ENCODE peak calls at places on chromosomes 4 and X, in eight cellular contexts. One of them, this sample, is unnamed.

GRCh38 chr4:73707918-73708577 is 32.3 kb upstream of the CXCL8 start:
- DNase-seq in GM12865: no peak
- DNase-seq in WTC11: no peak
- DNase-seq in fibroblast of mammary gland: peak; percentile 90
- DNase-seq in psoas muscle: no peak
- DNase-seq in colonic mucosa: peak; percentile 68
- DNase-seq in OCI-LY7: no peak
- DNase-seq in dorsolateral prefrontal cortex: peak; percentile 24
- DNase-seq in this sample: no peak

GRCh38 chr4:44157611-44158277 is 290.9 kb downstream of the KCTD8 start:
- DNase-seq in GM12865: no peak
- DNase-seq in WTC11: no peak
- DNase-seq in fibroblast of mammary gland: no peak
- DNase-seq in psoas muscle: no peak
- DNase-seq in colonic mucosa: no peak
- DNase-seq in OCI-LY7: no peak
- DNase-seq in dorsolateral prefrontal cortex: no peak
- DNase-seq in this sample: no peak

GRCh38 chrX:39212456-39212855 is 411.2 kb downstream of the MID1IP1 start:
- DNase-seq in GM12865: no peak
- DNase-seq in WTC11: no peak
- DNase-seq in fibroblast of mammary gland: no peak
- DNase-seq in psoas muscle: no peak
- DNase-seq in colonic mucosa: no peak
- DNase-seq in OCI-LY7: no peak
- DNase-seq in dorsolateral prefrontal cortex: no peak
- DNase-seq in this sample: no peak

GRCh38 chrX:19824603-19825002 is 62.8 kb downstream of the SH3KBP1 start:
- DNase-seq in GM12865: no peak
- DNase-seq in WTC11: no peak
- DNase-seq in fibroblast of mammary gland: peak; percentile 79
- DNase-seq in psoas muscle: no peak
- DNase-seq in colonic mucosa: no peak
- DNase-seq in OCI-LY7: no peak
- DNase-seq in dorsolateral prefrontal cortex: no peak
- DNase-seq in this sample: peak; percentile 49

GRCh38 chr4:74033721-74034120 is 4.8 kb downstream of the CXCL3 start:
- DNase-seq in GM12865: no peak
- DNase-seq in WTC11: no peak
- DNase-seq in fibroblast of mammary gland: peak; percentile 74
- DNase-seq in psoas muscle: no peak
- DNase-seq in colonic mucosa: no peak
- DNase-seq in OCI-LY7: no peak
- DNase-seq in dorsolateral prefrontal cortex: no peak
- DNase-seq in this sample: no peak

GRCh38 chrX:153774576-153775292 is 6.1 kb upstream of the SRPK3 start:
- DNase-seq in GM12865: no peak
- DNase-seq in WTC11: no peak
- DNase-seq in fibroblast of mammary gland: no peak
- DNase-seq in psoas muscle: peak; percentile 39
- DNase-seq in colonic mucosa: no peak
- DNase-seq in OCI-LY7: no peak
- DNase-seq in dorsolateral prefrontal cortex: no peak
- DNase-seq in this sample: no peak

GRCh38 chr4:23976423-23976822 is 86.6 kb upstream of the PPARGC1A start:
- DNase-seq in GM12865: no peak
- DNase-seq in WTC11: no peak
- DNase-seq in fibroblast of mammary gland: no peak
- DNase-seq in psoas muscle: no peak
- DNase-seq in colonic mucosa: no peak
- DNase-seq in OCI-LY7: no peak
- DNase-seq in dorsolateral prefrontal cortex: no peak
- DNase-seq in this sample: no peak

GRCh38 chr4:80183196-80184052 is 13.9 kb upstream of the PRDM8 start:
- DNase-seq in GM12865: no peak
- DNase-seq in WTC11: no peak
- DNase-seq in fibroblast of mammary gland: peak; percentile 26
- DNase-seq in psoas muscle: peak; percentile 67
- DNase-seq in colonic mucosa: no peak
- DNase-seq in OCI-LY7: no peak
- DNase-seq in dorsolateral prefrontal cortex: peak; percentile 22
- DNase-seq in this sample: no peak

GRCh38 chrX:145620666-145621065 is 197.0 kb upstream of the SLITRK2 start:
- DNase-seq in GM12865: no peak
- DNase-seq in WTC11: no peak
- DNase-seq in fibroblast of mammary gland: no peak
- DNase-seq in psoas muscle: no peak
- DNase-seq in colonic mucosa: no peak
- DNase-seq in OCI-LY7: no peak
- DNase-seq in dorsolateral prefrontal cortex: no peak
- DNase-seq in this sample: no peak

GRCh38 chr4:140851032-140851636 is 94.9 kb upstream of the TBC1D9 start:
- DNase-seq in GM12865: peak; percentile 76
- DNase-seq in WTC11: peak; percentile 34
- DNase-seq in fibroblast of mammary gland: peak; percentile 66
- DNase-seq in psoas muscle: no peak
- DNase-seq in colonic mucosa: peak; percentile 65
- DNase-seq in OCI-LY7: peak; percentile 86
- DNase-seq in dorsolateral prefrontal cortex: peak; percentile 43
- DNase-seq in this sample: no peak

GRCh38 chrX:150543230-150544155 is 24.9 kb upstream of the MTM1 start:
- DNase-seq in GM12865: peak; percentile 62
- DNase-seq in WTC11: no peak
- DNase-seq in fibroblast of mammary gland: no peak
- DNase-seq in psoas muscle: no peak
- DNase-seq in colonic mucosa: no peak
- DNase-seq in OCI-LY7: no peak
- DNase-seq in dorsolateral prefrontal cortex: no peak
- DNase-seq in this sample: no peak

GRCh38 chrX:46710927-46711623 is 47.8 kb downstream of the SLC9A7 start:
- DNase-seq in GM12865: peak; percentile 50
- DNase-seq in WTC11: peak; percentile 11
- DNase-seq in fibroblast of mammary gland: no peak
- DNase-seq in psoas muscle: no peak
- DNase-seq in colonic mucosa: no peak
- DNase-seq in OCI-LY7: peak; percentile 73
- DNase-seq in dorsolateral prefrontal cortex: no peak
- DNase-seq in this sample: no peak

GRCh38 chr4:38967260-38968095 is 64.7 kb downstream of the TMEM156 start:
- DNase-seq in GM12865: no peak
- DNase-seq in WTC11: no peak
- DNase-seq in fibroblast of mammary gland: peak; percentile 97
- DNase-seq in psoas muscle: no peak
- DNase-seq in colonic mucosa: no peak
- DNase-seq in OCI-LY7: no peak
- DNase-seq in dorsolateral prefrontal cortex: no peak
- DNase-seq in this sample: no peak

GRCh38 chrX:12497832-12498591 is 293.2 kb upstream of the PRPS2 start:
- DNase-seq in GM12865: peak; percentile 21
- DNase-seq in WTC11: peak; percentile 60
- DNase-seq in fibroblast of mammary gland: no peak
- DNase-seq in psoas muscle: no peak
- DNase-seq in colonic mucosa: no peak
- DNase-seq in OCI-LY7: peak; percentile 59
- DNase-seq in dorsolateral prefrontal cortex: no peak
- DNase-seq in this sample: no peak

GRCh38 chr4:56477192-56477706 is 9.8 kb downstream of the SRP72 start:
- DNase-seq in GM12865: no peak
- DNase-seq in WTC11: no peak
- DNase-seq in fibroblast of mammary gland: no peak
- DNase-seq in psoas muscle: no peak
- DNase-seq in colonic mucosa: no peak
- DNase-seq in OCI-LY7: no peak
- DNase-seq in dorsolateral prefrontal cortex: no peak
- DNase-seq in this sample: no peak

GRCh38 chr4:108317377-108317776 is 148.6 kb upstream of the LEF1 start:
- DNase-seq in GM12865: no peak
- DNase-seq in WTC11: no peak
- DNase-seq in fibroblast of mammary gland: no peak
- DNase-seq in psoas muscle: no peak
- DNase-seq in colonic mucosa: no peak
- DNase-seq in OCI-LY7: no peak
- DNase-seq in dorsolateral prefrontal cortex: no peak
- DNase-seq in this sample: no peak
- TF ChIP-seq CTCF in GM12865: no peak
- TF ChIP-seq CTCF in WTC11: no peak
- TF ChIP-seq CTCF in fibroblast of mammary gland: no peak
- TF ChIP-seq CTCF in psoas muscle: no peak
- TF ChIP-seq CTCF in colonic mucosa: no peak
- TF ChIP-seq CTCF in OCI-LY7: no peak
- TF ChIP-seq CTCF in dorsolateral prefrontal cortex: no peak
- TF ChIP-seq CTCF in this sample: no peak

DNA sequence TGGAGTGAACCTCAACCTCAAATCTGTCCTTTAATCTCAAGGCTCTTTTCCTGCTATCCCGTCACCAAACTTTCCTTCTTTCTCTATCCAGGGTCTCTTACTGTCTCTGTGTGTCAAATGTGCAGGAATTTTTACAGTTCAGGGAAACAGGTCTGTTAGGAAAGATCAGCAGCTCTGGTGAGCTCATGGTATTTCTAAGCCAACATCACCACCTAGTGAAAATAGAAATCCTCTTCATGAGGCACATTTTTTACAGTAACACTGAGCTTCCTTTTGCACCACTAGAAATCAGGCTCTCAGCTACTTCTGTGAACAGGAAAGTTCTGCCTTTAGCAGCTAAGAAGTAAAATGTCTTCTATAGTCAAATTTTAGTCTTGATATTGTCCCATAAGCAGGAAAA is 39.6 kb downstream of the NUDT11 start:
- DNase-seq in GM12865: no peak
- DNase-seq in WTC11: no peak
- DNase-seq in fibroblast of mammary gland: peak; percentile 1
- DNase-seq in psoas muscle: no peak
- DNase-seq in colonic mucosa: no peak
- DNase-seq in OCI-LY7: peak; percentile 43
- DNase-seq in dorsolateral prefrontal cortex: no peak
- DNase-seq in this sample: no peak
- TF ChIP-seq CTCF in GM12865: no peak
- TF ChIP-seq CTCF in WTC11: no peak
- TF ChIP-seq CTCF in fibroblast of mammary gland: no peak
- TF ChIP-seq CTCF in psoas muscle: no peak
- TF ChIP-seq CTCF in colonic mucosa: no peak
- TF ChIP-seq CTCF in OCI-LY7: peak; percentile 67
- TF ChIP-seq CTCF in dorsolateral prefrontal cortex: no peak
- TF ChIP-seq CTCF in this sample: no peak

DNA sequence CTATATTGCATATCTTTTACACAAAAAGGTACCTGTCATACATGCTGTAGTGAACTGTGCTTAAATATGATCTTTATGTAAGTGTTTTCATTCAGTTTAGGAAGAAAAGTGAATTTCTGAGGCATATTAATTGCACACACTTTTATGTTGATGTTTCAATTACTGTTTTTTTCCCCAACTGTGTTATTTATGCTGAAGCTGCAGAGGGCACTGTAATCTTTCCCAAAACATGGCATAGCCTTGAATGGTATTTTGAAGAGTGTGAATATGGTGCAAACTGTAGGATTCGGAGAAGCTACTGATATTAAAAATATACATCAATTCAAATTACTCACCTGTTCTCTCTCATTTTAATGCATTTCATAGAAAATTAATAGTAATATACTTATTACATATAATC is 6.0 kb upstream of the CENPE start:
- DNase-seq in GM12865: no peak
- DNase-seq in WTC11: no peak
- DNase-seq in fibroblast of mammary gland: peak; percentile 30
- DNase-seq in psoas muscle: no peak
- DNase-seq in colonic mucosa: no peak
- DNase-seq in OCI-LY7: peak; percentile 7
- DNase-seq in dorsolateral prefrontal cortex: no peak
- DNase-seq in this sample: no peak
- TF ChIP-seq CTCF in GM12865: peak; percentile 17
- TF ChIP-seq CTCF in WTC11: no peak
- TF ChIP-seq CTCF in fibroblast of mammary gland: peak; percentile 44
- TF ChIP-seq CTCF in psoas muscle: no peak
- TF ChIP-seq CTCF in colonic mucosa: no peak
- TF ChIP-seq CTCF in OCI-LY7: peak; percentile 64
- TF ChIP-seq CTCF in dorsolateral prefrontal cortex: peak; percentile 56
- TF ChIP-seq CTCF in this sample: no peak

GRCh38 chrX:15382809-15383208 is 1.4 kb downstream of the VEGFD start:
- DNase-seq in GM12865: no peak
- DNase-seq in WTC11: no peak
- DNase-seq in fibroblast of mammary gland: no peak
- DNase-seq in psoas muscle: no peak
- DNase-seq in colonic mucosa: no peak
- DNase-seq in OCI-LY7: no peak
- DNase-seq in dorsolateral prefrontal cortex: no peak
- DNase-seq in this sample: no peak
- TF ChIP-seq CTCF in GM12865: no peak
- TF ChIP-seq CTCF in WTC11: no peak
- TF ChIP-seq CTCF in fibroblast of mammary gland: peak; percentile 20
- TF ChIP-seq CTCF in psoas muscle: no peak
- TF ChIP-seq CTCF in colonic mucosa: no peak
- TF ChIP-seq CTCF in OCI-LY7: peak; percentile 54
- TF ChIP-seq CTCF in dorsolateral prefrontal cortex: no peak
- TF ChIP-seq CTCF in this sample: no peak

DNA sequence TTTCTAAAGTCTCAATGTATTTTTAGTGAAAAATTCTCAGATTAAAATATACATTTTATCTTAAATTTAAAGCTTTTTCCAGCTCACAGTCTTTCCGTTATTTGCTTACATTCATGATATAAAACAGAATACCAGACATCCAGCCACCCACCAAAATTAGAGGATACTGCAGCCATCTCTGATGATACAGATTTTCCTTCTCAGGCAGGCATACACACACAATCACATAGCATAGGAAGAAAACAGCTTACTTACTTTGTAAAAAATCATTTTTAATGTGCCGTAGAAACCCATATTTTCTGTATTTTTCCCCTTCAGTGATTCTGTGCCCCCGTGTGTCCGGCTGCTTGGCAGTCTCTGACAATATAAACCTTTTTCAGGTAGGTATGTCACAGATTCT is 183.7 kb downstream of the FBXW7 start:
- DNase-seq in GM12865: no peak
- DNase-seq in WTC11: no peak
- DNase-seq in fibroblast of mammary gland: no peak
- DNase-seq in psoas muscle: no peak
- DNase-seq in colonic mucosa: no peak
- DNase-seq in OCI-LY7: no peak
- DNase-seq in dorsolateral prefrontal cortex: no peak
- DNase-seq in this sample: no peak
- TF ChIP-seq CTCF in GM12865: no peak
- TF ChIP-seq CTCF in WTC11: no peak
- TF ChIP-seq CTCF in fibroblast of mammary gland: no peak
- TF ChIP-seq CTCF in psoas muscle: no peak
- TF ChIP-seq CTCF in colonic mucosa: no peak
- TF ChIP-seq CTCF in OCI-LY7: no peak
- TF ChIP-seq CTCF in dorsolateral prefrontal cortex: no peak
- TF ChIP-seq CTCF in this sample: no peak

GRCh38 chr4:35836591-35836990 is 407.7 kb downstream of the ARAP2 start:
- DNase-seq in GM12865: no peak
- DNase-seq in WTC11: no peak
- DNase-seq in fibroblast of mammary gland: no peak
- DNase-seq in psoas muscle: no peak
- DNase-seq in colonic mucosa: no peak
- DNase-seq in OCI-LY7: no peak
- DNase-seq in dorsolateral prefrontal cortex: no peak
- DNase-seq in this sample: no peak
- TF ChIP-seq CTCF in GM12865: no peak
- TF ChIP-seq CTCF in WTC11: no peak
- TF ChIP-seq CTCF in fibroblast of mammary gland: no peak
- TF ChIP-seq CTCF in psoas muscle: no peak
- TF ChIP-seq CTCF in colonic mucosa: no peak
- TF ChIP-seq CTCF in OCI-LY7: no peak
- TF ChIP-seq CTCF in dorsolateral prefrontal cortex: no peak
- TF ChIP-seq CTCF in this sample: no peak

This sample was measured in natural killer cell.